ENCODE peak calls at places on chromosomes 12 and 14, in five cellular contexts. E is prostate gland, N is fibroblast of the aortic adventitia, I is astrocyte of the cerebellum, Q is lung. K is an unnamed sample.

GRCh38 chr14:39369029-39369428 is 63.2 kb downstream of the FBXO33 start:
- DNase-seq in Q (no peak), I (no peak), N (no peak), E (no peak), K (no peak)

GRCh38 chr12:48765753-48766162 is 23.1 kb downstream of the ADCY6 start:
- DNase-seq in I (no peak), Q (no peak), E (no peak), N (no peak), K (no peak)

GRCh38 chr14:105666420-105666819 is 140.0 kb downstream of the TMEM121 start:
- DNase-seq in N (no peak), Q (no peak), I (no peak), E (no peak), K (no peak)

GRCh38 chr14:79916281-79916680 is 295.0 kb downstream of the DIO2 start:
- DNase-seq in I (no peak), Q (no peak), N (no peak), E (no peak), K (no peak)

GRCh38 chr12:85955127-85955526 is 81.0 kb downstream of the NTS start:
- DNase-seq in I (peak; percentile 6), N (peak; percentile 35), E (no peak), Q (no peak), K (no peak)

GRCh38 chr14:57930241-57930975 is 64.5 kb upstream of the SLC35F4 start:
- DNase-seq in I (no peak), E (no peak), N (no peak), Q (no peak), K (no peak)

GRCh38 chr12:49832836-49833421 is 4.7 kb upstream of the NCKAP5L start:
- DNase-seq in E (no peak), I (no peak), N (peak; percentile 90), Q (no peak), K (no peak)

GRCh38 chr12:116466536-116466935 is 92.6 kb upstream of the MAP1LC3B2 start:
- DNase-seq in I (no peak), Q (no peak), N (peak; percentile 18), E (no peak), K (peak; percentile 15)

GRCh38 chr12:89472508-89472907 is 52.1 kb downstream of the GALNT4 start:
- DNase-seq in Q (no peak), N (peak; percentile 77), E (no peak), I (no peak), K (no peak)

GRCh38 chr14:24674204-24674970 is 40.4 kb upstream of the GZMB start:
- DNase-seq in E (no peak), Q (no peak), N (no peak), I (no peak), K (no peak)

GRCh38 chr14:35435177-35435576 is 30.6 kb upstream of the NFKBIA start:
- DNase-seq in Q (no peak), E (no peak), N (peak; percentile 11), I (no peak), K (no peak)

GRCh38 chr12:13417516-13417915 is 221.0 kb downstream of the EMP1 start:
- DNase-seq in I (no peak), E (no peak), N (no peak), Q (no peak), K (no peak)

DNA sequence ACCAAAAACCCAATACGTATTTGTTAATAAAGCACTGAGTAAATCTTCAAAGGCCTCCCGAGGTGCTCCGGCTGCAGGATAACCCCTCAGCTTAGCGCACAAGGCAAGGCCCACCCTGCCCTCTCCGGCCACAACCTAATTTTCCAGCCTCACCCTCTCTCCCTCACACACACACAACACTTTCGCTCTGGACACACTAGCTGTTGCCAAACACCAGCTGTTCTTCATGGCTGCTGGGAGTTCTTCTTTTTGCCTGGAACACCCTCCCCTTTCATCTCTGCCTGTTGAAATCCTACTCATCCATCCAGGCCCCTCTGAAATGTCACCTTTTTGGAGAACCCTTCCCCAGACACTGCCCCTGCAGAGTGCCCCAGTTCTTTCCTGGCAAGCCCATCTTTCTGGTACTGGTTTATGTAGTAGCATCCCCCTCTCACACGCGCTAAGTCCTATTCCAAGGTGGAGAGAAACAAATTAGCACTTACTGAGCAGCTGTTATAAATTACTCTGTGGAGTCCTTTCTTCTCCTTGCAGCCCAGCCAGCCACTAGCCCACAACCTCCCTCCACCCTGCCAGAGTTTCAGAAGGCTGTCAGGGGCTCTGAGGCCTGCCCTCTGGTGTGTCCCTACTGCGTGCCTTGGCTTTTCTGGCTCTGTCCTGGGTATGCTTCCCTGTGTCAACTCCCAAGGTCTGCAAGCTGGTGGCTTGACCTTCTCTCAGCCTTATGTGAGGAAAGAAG is 808 bp upstream of the CRACR2A start:
- DNase-seq in I (no peak), N (peak; percentile 59), E (no peak), Q (no peak), K (no peak)
- H3K4me3 ChIP-seq in I (no peak overlapping the region), N (peak overlapping the region; percentile 32), E (no peak overlapping the region), Q (no peak overlapping the region), K (no peak overlapping the region)

DNA sequence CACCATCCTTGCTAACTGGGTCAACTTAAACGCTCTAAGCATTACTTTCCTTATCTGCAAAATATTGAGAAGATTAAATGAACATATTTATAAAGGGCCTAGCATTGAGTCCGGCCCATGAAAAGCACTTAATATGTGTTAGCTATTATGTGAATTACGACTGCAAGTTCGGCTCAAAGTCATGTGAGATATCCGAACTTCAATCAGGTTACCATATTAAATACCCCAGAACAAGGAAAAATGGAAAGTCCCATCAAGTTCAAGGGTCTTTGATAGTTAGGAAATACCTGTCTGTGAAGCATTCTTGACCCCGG is 487 bp upstream of the NRDE2 start:
- DNase-seq in E (no peak), N (no peak), I (no peak), Q (no peak), K (no peak)
- H3K4me3 ChIP-seq in E (peak overlapping the region; percentile 59), N (peak overlapping the region; percentile 55), I (peak overlapping the region; percentile 56), Q (no peak overlapping the region), K (peak overlapping the region; percentile 74)

DNA sequence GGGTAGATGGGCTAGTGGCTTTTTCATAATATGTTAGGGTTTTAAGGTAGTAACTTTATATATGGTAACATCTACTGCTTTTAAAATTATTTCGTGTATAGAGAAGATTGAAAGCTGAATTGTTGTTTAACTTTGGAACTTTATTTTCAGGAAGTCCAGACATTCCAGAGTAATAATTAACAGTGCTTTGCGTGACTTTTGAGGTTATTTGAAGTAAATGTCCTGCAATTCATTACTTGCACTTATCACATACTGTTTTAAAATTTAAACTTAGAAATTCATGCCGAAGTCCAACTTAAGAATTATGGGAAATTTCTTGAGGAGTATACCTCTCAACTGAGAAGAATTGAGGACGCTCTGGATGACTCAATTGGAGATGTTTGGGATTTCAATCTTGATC is 3.3 kb downstream of the WASHC4 start:
- DNase-seq in E (no peak), I (no peak), Q (no peak), N (no peak), K (no peak)
- H3K4me3 ChIP-seq in E (no peak overlapping the region), I (no peak overlapping the region), Q (no peak overlapping the region), N (no peak overlapping the region), K (no peak overlapping the region)

GRCh38 chr12:57460457-57461325 is 1.1 kb downstream of the GLI1 start:
- DNase-seq in N (no peak), I (no peak), Q (no peak), E (no peak), K (no peak)

GRCh38 chr12:57464569-57464968 is 5.0 kb downstream of the GLI1 start:
- DNase-seq in N (no peak), E (no peak), Q (no peak), I (no peak), K (no peak)

GRCh38 chr12:57461904-57462306 is 2.3 kb downstream of the GLI1 start:
- DNase-seq in I (no peak), N (peak; percentile 22), E (no peak), Q (no peak), K (no peak)

GRCh38 chr12:57461326-57461903 is 1.8 kb downstream of the GLI1 start:
- DNase-seq in N (peak; percentile 39), Q (no peak), I (no peak), E (peak; percentile 41), K (no peak)

DNA sequence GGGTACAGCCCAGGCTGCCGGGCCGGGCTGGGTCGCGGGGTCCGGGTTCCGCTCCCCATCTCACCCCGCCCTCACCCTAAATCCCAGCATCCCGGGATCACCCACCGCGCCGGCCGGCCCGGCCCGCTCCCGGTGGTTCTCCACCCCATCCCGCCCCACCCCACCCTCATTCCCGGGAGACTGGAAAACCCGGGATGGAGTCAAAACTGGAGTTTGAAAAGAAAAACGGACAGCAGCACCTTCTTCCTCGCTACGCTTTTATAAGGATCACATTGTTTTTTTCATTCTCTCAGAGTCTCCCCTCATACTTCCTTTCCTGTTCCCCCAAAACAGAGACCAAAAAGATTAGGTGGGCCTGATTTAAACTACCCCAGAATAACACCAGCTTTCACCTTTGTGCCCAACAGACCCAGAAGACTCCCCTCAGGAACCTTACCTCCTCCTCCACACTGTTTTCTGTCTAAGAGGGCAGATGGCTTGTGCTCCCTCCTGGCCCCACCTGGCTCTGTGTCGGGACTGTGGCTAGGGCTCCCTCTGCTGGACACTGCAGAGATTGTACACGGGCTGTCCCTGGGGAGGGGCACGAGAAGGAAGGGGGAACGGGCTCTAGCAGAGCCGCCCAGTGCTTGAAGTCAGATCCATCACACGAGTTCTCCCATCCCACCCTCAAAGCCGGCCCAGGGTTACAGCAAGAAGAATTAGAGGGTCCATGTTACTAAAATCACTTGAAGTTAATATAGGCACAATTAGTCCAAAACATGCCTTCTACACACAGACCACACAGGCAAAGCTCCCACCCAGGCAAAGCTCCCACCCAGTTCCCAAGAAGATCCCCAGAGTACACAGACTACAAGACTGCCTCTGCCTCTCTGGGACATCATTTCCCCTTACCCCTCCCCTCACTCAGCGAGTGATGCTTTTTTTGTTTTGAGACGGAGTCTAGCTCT is 3.0 kb downstream of the GLI1 start:
- DNase-seq in E (peak; percentile 82), N (peak; percentile 88), I (peak; percentile 66), Q (peak; percentile 89), K (no peak)
- H3K4me3 ChIP-seq in E (peak overlapping the region; percentile 60), N (peak overlapping the region; percentile 76), I (peak overlapping the region; percentile 51), Q (peak overlapping the region; percentile 48), K (peak overlapping the region; percentile 88)

DNA sequence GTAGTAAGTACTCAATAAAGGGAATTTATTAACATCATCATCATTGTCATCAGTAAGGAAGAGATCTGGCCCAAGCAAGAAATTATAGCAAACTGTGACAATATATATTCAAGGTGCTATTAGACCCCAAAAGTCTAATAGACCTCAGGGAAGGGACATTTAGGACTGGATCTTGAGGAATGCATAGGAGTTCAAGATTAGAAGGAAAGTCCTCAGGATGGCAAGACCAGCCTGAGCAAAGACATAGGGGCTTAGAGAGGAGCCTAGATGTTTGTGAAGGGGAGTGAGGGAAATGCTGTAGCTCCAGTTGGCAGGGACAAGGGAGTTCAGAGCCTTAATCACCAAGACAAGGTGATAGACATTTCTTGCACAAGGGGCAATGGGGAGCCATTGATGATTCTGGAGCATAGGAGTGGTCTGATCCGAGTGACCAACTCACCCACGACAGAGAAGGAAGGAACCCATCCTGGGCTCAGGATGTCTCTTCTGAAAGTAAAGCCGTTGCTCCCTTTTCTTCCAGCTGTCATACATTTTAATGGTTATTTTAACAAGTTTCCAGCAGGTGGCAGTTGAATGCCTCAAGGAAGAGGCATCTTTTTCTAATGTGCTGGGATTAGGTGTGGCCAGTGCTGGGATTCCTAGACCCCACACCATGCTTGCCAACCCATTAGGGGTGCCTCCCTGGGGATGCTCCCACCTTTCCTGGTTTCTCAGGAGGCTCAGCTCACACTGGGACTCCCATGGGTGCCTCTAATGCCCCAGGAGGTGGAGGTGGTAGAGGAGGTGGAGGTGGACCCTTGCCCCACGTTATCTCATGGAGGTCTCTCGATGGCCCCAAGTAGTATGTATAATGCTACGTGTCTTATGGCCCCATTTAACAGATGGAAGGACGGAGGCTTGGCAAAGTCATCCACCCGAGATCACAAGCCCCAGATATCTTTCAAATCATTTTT is 37.8 kb downstream of the PHETA1 start:
- DNase-seq in I (peak; percentile 4), Q (no peak), E (no peak), N (peak; percentile 44), K (peak; percentile 3)
- H3K4me3 ChIP-seq in I (no peak overlapping the region), Q (no peak overlapping the region), E (no peak overlapping the region), N (no peak overlapping the region), K (no peak overlapping the region)

K was measured in AG04450.